ENCODE peak calls at places on chromosome 12, in ten cellular contexts. I, K, R, Q, N, G, O, E, A and X are unnamed samples.

GRCh38 chr12:14239350-14239934 is 126.0 kb upstream of the ATF7IP start:
- DNase-seq in K (peak; percentile 52), I (no peak), Q (peak; percentile 51), O (no peak), R (no peak), A (no peak), G (no peak), E (peak; percentile 49), N (no peak), X (peak; percentile 78)

GRCh38 chr12:83157604-83158003 is 470.9 kb downstream of the TMTC2 start:
- DNase-seq in Q (no peak), N (no peak), G (no peak), K (no peak), O (no peak), I (no peak), E (no peak), R (no peak), A (no peak), X (no peak)

GRCh38 chr12:24964342-24964741 is 15.4 kb upstream of the BCAT1 start:
- DNase-seq in K (no peak), G (no peak), O (no peak), A (no peak), N (no peak), E (no peak), Q (no peak), R (no peak), I (no peak), X (no peak)

GRCh38 chr12:102962532-102962931 is 5.1 kb downstream of the ASCL1 start:
- DNase-seq in N (no peak), E (no peak), I (no peak), Q (no peak), A (no peak), K (no peak), R (no peak), O (no peak), G (no peak), X (no peak)

GRCh38 chr12:104649913-104650312 is 193.2 kb downstream of the CHST11 start:
- DNase-seq in N (no peak), K (no peak), R (no peak), E (no peak), O (no peak), G (no peak), Q (no peak), A (no peak), I (no peak), X (no peak)

GRCh38 chr12:47753021-47754001 is 5.4 kb downstream of the RAPGEF3 start:
- DNase-seq in K (no peak), R (peak; percentile 71), O (no peak), N (peak; percentile 83), E (no peak), I (peak; percentile 42), A (no peak), G (no peak), Q (no peak), X (no peak)

GRCh38 chr12:44763021-44763420 is 113.1 kb downstream of the NELL2 start:
- DNase-seq in K (no peak), O (no peak), N (no peak), Q (no peak), R (no peak), A (no peak), G (no peak), I (no peak), E (no peak), X (no peak)

GRCh38 chr12:75389061-75389460 is 1.8 kb upstream of the GLIPR1L2 start:
- DNase-seq in K (no peak), G (no peak), I (no peak), O (no peak), N (no peak), R (peak; percentile 2), Q (no peak), E (no peak), A (no peak), X (no peak)

GRCh38 chr12:13299457-13299856 is 102.9 kb downstream of the EMP1 start:
- DNase-seq in K (no peak), R (no peak), A (no peak), N (no peak), I (no peak), E (no peak), Q (no peak), O (no peak), G (no peak), X (no peak)

GRCh38 chr12:55060470-55060869 is 40.7 kb downstream of the NEUROD4 start:
- DNase-seq in K (peak; percentile 33), R (no peak), Q (peak; percentile 47), O (no peak), I (no peak), N (no peak), A (no peak), E (no peak), G (no peak), X (peak; percentile 52)

GRCh38 chr12:132525833-132526455 is 36.0 kb downstream of the FBRSL1 start:
- DNase-seq in Q (no peak), A (no peak), R (no peak), K (no peak), I (peak; percentile 80), G (no peak), E (no peak), N (no peak), O (peak; percentile 78), X (no peak)

GRCh38 chr12:104704224-104704623 is 247.5 kb downstream of the CHST11 start:
- DNase-seq in K (no peak), Q (no peak), N (no peak), I (no peak), A (no peak), E (no peak), R (no peak), G (no peak), O (no peak), X (no peak)

GRCh38 chr12:58233886-58234285 is 292.5 kb downstream of the ATP23 start:
- DNase-seq in G (no peak), Q (no peak), I (no peak), O (no peak), A (no peak), R (no peak), N (no peak), K (no peak), E (no peak), X (no peak)

GRCh38 chr12:84624601-84625000 is 288.0 kb downstream of the SLC6A15 start:
- DNase-seq in E (no peak), R (no peak), I (no peak), A (no peak), N (no peak), K (no peak), O (no peak), Q (no peak), G (no peak), X (no peak)

GRCh38 chr12:111826316-111826715 is 15.7 kb upstream of the MAPKAPK5 start:
- DNase-seq in O (no peak), Q (no peak), R (no peak), K (no peak), E (peak; percentile 15), G (no peak), A (no peak), N (no peak), I (no peak), X (no peak)

GRCh38 chr12:46451276-46452021 is 78.9 kb upstream of the SLC38A2 start:
- DNase-seq in Q (no peak), R (no peak), A (no peak), G (no peak), K (no peak), N (no peak), E (no peak), O (no peak), I (no peak), X (no peak)

GRCh38 chr12:109900752-109901580 is 892 bp downstream of the TCHP start:
- DNase-seq in R (no peak), A (no peak), G (no peak), O (no peak), K (peak; percentile 58), Q (peak; percentile 65), I (no peak), E (peak; percentile 15), N (no peak), X (no peak)

GRCh38 chr12:113070117-113070906 is 13.8 kb downstream of the DTX1 start:
- DNase-seq in K (peak; percentile 89), Q (peak; percentile 88), N (peak; percentile 42), E (no peak), R (no peak), O (no peak), G (peak; percentile 16), A (no peak), I (no peak), X (peak; percentile 69)

GRCh38 chr12:71548906-71549305 is 109.3 kb downstream of the LGR5 start:
- DNase-seq in E (no peak), K (no peak), G (no peak), O (no peak), Q (no peak), A (no peak), I (no peak), N (no peak), R (no peak), X (no peak)

GRCh38 chr12:51323966-51324895 is at the start of gene BIN2:
- DNase-seq in G (peak; percentile 63), A (peak; percentile 50), K (peak; percentile 90), I (no peak), Q (peak; percentile 84), N (peak; percentile 42), E (no peak), O (no peak), R (no peak), X (peak; percentile 91)

GRCh38 chr12:128844031-128844635 is 9.1 kb upstream of the GLT1D1 start:
- DNase-seq in G (no peak), E (no peak), R (no peak), K (peak; percentile 50), N (no peak), A (no peak), Q (no peak), O (no peak), I (no peak), X (no peak)

GRCh38 chr12:42173961-42174521 is 29.4 kb upstream of the GXYLT1 start:
- DNase-seq in O (no peak), I (no peak), Q (no peak), K (no peak), G (no peak), R (peak; percentile 45), E (no peak), N (no peak), A (no peak), X (no peak)

GRCh38 chr12:10101042-10101579 is 2.3 kb upstream of the CLEC1A start:
- DNase-seq in G (no peak), O (no peak), E (peak; percentile 45), A (no peak), R (peak; percentile 26), N (no peak), I (no peak), Q (no peak), K (no peak), X (no peak)

GRCh38 chr12:77940011-77940423 is 109.3 kb downstream of the NAV3 start:
- DNase-seq in Q (no peak), I (no peak), A (no peak), O (no peak), N (no peak), G (no peak), K (no peak), E (peak; percentile 80), R (peak; percentile 86), X (no peak)

GRCh38 chr12:65139389-65139788 is 18.3 kb upstream of the WIF1 start:
- DNase-seq in Q (no peak), K (no peak), E (no peak), I (no peak), A (no peak), N (no peak), R (no peak), G (no peak), O (no peak), X (no peak)

GRCh38 chr12:630656-631632 is 32.3 kb downstream of the NINJ2 start:
- DNase-seq in I (no peak), A (peak; percentile 41), O (no peak), R (no peak), N (peak; percentile 85), K (peak; percentile 92), Q (peak; percentile 83), E (no peak), G (peak; percentile 56), X (peak; percentile 91)

GRCh38 chr12:48092606-48093005 is 13.3 kb downstream of the SENP1 start:
- DNase-seq in E (peak; percentile 38), G (no peak), Q (no peak), N (no peak), R (no peak), A (no peak), O (no peak), I (no peak), K (no peak), X (no peak)

GRCh38 chr12:7018350-7019042 is at the start of gene LPCAT3:
- DNase-seq in N (peak; percentile 97), E (peak; percentile 92), K (peak; percentile 98), A (peak; percentile 91), R (peak; percentile 94), I (peak; percentile 95), G (peak; percentile 97), O (peak; percentile 97), Q (peak; percentile 97), X (peak; percentile 98)